ENCODE peak calls at places on chromosomes 13 and 19, in seven cellular contexts. Q, Z, V, J, P, O and C are unnamed samples.

GRCh38 chr13:74987124-74987690 is 494.8 kb downstream of the TBC1D4 start:
- DNase-seq in Q (no peak), Z (no peak), V (no peak), J (no peak), P (no peak), O (no peak), C (no peak)

GRCh38 chr13:45119469-45119989 is 781 bp upstream of the GTF2F2 start:
- DNase-seq in Q (peak; percentile 77), Z (no peak), V (no peak), J (peak; percentile 29), P (peak; percentile 51), O (no peak), C (no peak)

GRCh38 chr13:19791953-19792537 is 9.3 kb upstream of the PSPC1 start:
- DNase-seq in Q (no peak), Z (peak; percentile 35), V (no peak), J (no peak), P (no peak), O (no peak), C (peak; percentile 68)

GRCh38 chr13:34076943-34077703 is 259.2 kb downstream of the RFC3 start:
- DNase-seq in Q (peak; percentile 1), Z (no peak), V (no peak), J (peak; percentile 33), P (peak; percentile 53), O (no peak), C (peak; percentile 29)

GRCh38 chr13:76722782-76723181 is 163.4 kb downstream of the KCTD12 start:
- DNase-seq in Q (no peak), Z (no peak), V (no peak), J (no peak), P (no peak), O (no peak), C (no peak)

GRCh38 chr13:108787709-108788394 is 158.4 kb downstream of the MYO16 start:
- DNase-seq in Q (no peak), Z (no peak), V (no peak), J (no peak), P (no peak), O (no peak), C (no peak)

GRCh38 chr19:54364775-54365257 is at the start of gene LAIR1:
- DNase-seq in Q (no peak), Z (no peak), V (no peak), J (peak; percentile 22), P (no peak), O (no peak), C (no peak)

GRCh38 chr19:32189956-32190706 is 155.3 kb upstream of the ZNF507 start:
- DNase-seq in Q (no peak), Z (no peak), V (no peak), J (no peak), P (no peak), O (peak; percentile 19), C (no peak)

GRCh38 chr13:57632276-57633140 is 964 bp downstream of the PCDH17 start:
- DNase-seq in Q (no peak), Z (peak; percentile 64), V (no peak), J (no peak), P (no peak), O (peak; percentile 72), C (peak; percentile 72)

GRCh38 chr19:10961073-10961762 is 388 bp downstream of the SMARCA4 start:
- DNase-seq in Q (no peak), Z (peak; percentile 57), V (peak; percentile 53), J (peak; percentile 31), P (no peak), O (peak; percentile 60), C (peak; percentile 52)

GRCh38 chr19:28290963-28291657 is 921.8 kb downstream of the UQCRFS1 start:
- DNase-seq in Q (no peak), Z (peak; percentile 46), V (no peak), J (no peak), P (no peak), O (no peak), C (peak; percentile 56)

GRCh38 chr19:7953576-7953975 is 10.1 kb upstream of the TIMM44 start:
- DNase-seq in Q (no peak), Z (no peak), V (no peak), J (peak; percentile 43), P (no peak), O (no peak), C (peak; percentile 52)

GRCh38 chr19:46068345-46069258 is 27.8 kb upstream of the IGFL4 start:
- DNase-seq in Q (peak; percentile 82), Z (no peak), V (no peak), J (peak; percentile 86), P (peak; percentile 65), O (no peak), C (no peak)

GRCh38 chr19:14337510-14337909 is 43.7 kb upstream of the ADGRE5 start:
- DNase-seq in Q (no peak), Z (peak; percentile 75), V (no peak), J (peak; percentile 36), P (peak; percentile 25), O (peak; percentile 86), C (peak; percentile 70)

GRCh38 chr13:69948016-69948415 is 159.6 kb upstream of the ATXN8OS start:
- DNase-seq in Q (no peak), Z (no peak), V (no peak), J (peak; percentile 75), P (no peak), O (no peak), C (no peak)

GRCh38 chr19:48351341-48351752 is 12.4 kb downstream of the TMEM143 start:
- DNase-seq in Q (peak; percentile 26), Z (peak; percentile 84), V (peak; percentile 59), J (peak; percentile 83), P (peak; percentile 52), O (peak; percentile 97), C (peak; percentile 80)

GRCh38 chr13:91123456-91124127 is 223.9 kb upstream of the MIR17HG start:
- DNase-seq in Q (no peak), Z (no peak), V (no peak), J (peak; percentile 26), P (peak; percentile 24), O (no peak), C (peak; percentile 72)

GRCh38 chr19:5001547-5002131 is 32.7 kb downstream of the KDM4B start:
- DNase-seq in Q (peak; percentile 71), Z (peak; percentile 61), V (no peak), J (peak; percentile 73), P (peak; percentile 55), O (no peak), C (peak; percentile 57)

GRCh38 chr19:39223703-39224279 is 19.7 kb upstream of the SYCN start:
- DNase-seq in Q (peak; percentile 19), Z (peak; percentile 56), V (peak; percentile 37), J (peak; percentile 43), P (peak; percentile 42), O (peak; percentile 65), C (peak; percentile 49)

GRCh38 chr19:926595-927043 is 784 bp downstream of the ARID3A start:
- DNase-seq in Q (no peak), Z (no peak), V (no peak), J (peak; percentile 89), P (peak; percentile 32), O (no peak), C (peak; percentile 69)

GRCh38 chr19:41263042-41263849 is 926 bp upstream of the HNRNPUL1 start:
- DNase-seq in Q (peak; percentile 96), Z (peak; percentile 44), V (no peak), J (peak; percentile 76), P (peak; percentile 98), O (peak; percentile 69), C (peak; percentile 69)

GRCh38 chr19:49017666-49018351 is 918 bp upstream of the LHB start:
- DNase-seq in Q (peak; percentile 45), Z (peak; percentile 75), V (no peak), J (peak; percentile 79), P (peak; percentile 72), O (peak; percentile 78), C (peak; percentile 73)

GRCh38 chr19:49638360-49638759 is 1.6 kb downstream of the RRAS start:
- DNase-seq in Q (no peak), Z (no peak), V (no peak), J (peak; percentile 23), P (peak; percentile 66), O (no peak), C (peak; percentile 56)

GRCh38 chr13:22110368-22110767 is 439.5 kb downstream of the FGF9 start:
- DNase-seq in Q (no peak), Z (no peak), V (no peak), J (no peak), P (no peak), O (no peak), C (no peak)

GRCh38 chr19:45283443-45284033 is 32.5 kb downstream of the MARK4 start:
- DNase-seq in Q (no peak), Z (no peak), V (no peak), J (peak; percentile 55), P (no peak), O (no peak), C (no peak)

GRCh38 chr13:27853345-27853744 is 61.1 kb downstream of the GSX1 start:
- DNase-seq in Q (no peak), Z (no peak), V (no peak), J (no peak), P (no peak), O (no peak), C (no peak)
- H2BK120ac ChIP-seq in Q (no peak overlapping the region), Z (no peak overlapping the region), V (no peak overlapping the region), J (no peak overlapping the region), P (no peak overlapping the region), O (no peak overlapping the region), C (no peak overlapping the region)

GRCh38 chr19:18442941-18443340 is 5.0 kb upstream of the ISYNA1 start:
- DNase-seq in Q (no peak), Z (no peak), V (no peak), J (no peak), P (no peak), O (no peak), C (no peak)

GRCh38 chr19:18441804-18442788 is 4.2 kb upstream of the ISYNA1 start:
- DNase-seq in Q (no peak), Z (no peak), V (no peak), J (no peak), P (no peak), O (no peak), C (no peak)

GRCh38 chr19:18439910-18440237 is 1.9 kb upstream of the ISYNA1 start:
- DNase-seq in Q (no peak), Z (no peak), V (no peak), J (peak; percentile 65), P (no peak), O (no peak), C (no peak)

GRCh38 chr19:18440421-18440877 is 2.5 kb upstream of the ISYNA1 start:
- DNase-seq in Q (no peak), Z (no peak), V (no peak), J (peak; percentile 35), P (no peak), O (no peak), C (peak; percentile 54)

GRCh38 chr19:18440936-18441803 is 3.2 kb upstream of the ISYNA1 start:
- DNase-seq in Q (no peak), Z (no peak), V (no peak), J (no peak), P (no peak), O (no peak), C (no peak)
- H3K27ac ChIP-seq in Q (no peak overlapping the region), Z (no peak overlapping the region), V (no peak overlapping the region), J (peak overlapping the region; percentile 97), P (no peak overlapping the region), O (no peak overlapping the region), C (no peak overlapping the region)

GRCh38 chr19:16458391-16459128 is 13.2 kb downstream of the EPS15L1 start:
- DNase-seq in Q (no peak), Z (no peak), V (no peak), J (no peak), P (no peak), O (no peak), C (no peak)
- H3K9ac ChIP-seq in Q (no peak overlapping the region), Z (peak overlapping the region; percentile 29), V (peak overlapping the region; percentile 82), J (no peak overlapping the region), P (no peak overlapping the region), O (peak overlapping the region; percentile 7), C (no peak overlapping the region)

DNA sequence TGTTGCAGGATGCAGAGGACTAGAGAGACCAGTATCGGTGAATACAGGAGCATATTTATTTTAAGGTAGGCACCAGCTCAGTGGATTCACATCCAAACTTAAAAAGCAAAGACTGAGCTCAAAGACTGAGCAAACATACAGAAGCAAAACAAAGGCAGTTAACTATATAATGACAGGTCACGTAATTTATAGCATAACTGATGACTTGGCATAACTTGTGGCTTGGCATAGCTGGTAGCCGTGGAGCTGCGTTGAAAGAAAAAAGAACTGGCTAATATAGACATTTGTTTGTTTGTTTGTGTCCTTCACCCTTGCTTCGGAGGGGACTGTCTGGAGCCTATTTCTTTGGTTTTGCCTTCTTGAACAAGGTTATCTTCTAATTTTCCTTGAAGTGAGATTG is 33.7 kb downstream of the ZNF493 start:
- DNase-seq in Q (no peak), Z (no peak), V (no peak), J (no peak), P (no peak), O (no peak), C (no peak)
- H2BK120ac ChIP-seq in Q (no peak overlapping the region), Z (no peak overlapping the region), V (no peak overlapping the region), J (no peak overlapping the region), P (no peak overlapping the region), O (no peak overlapping the region), C (no peak overlapping the region)